ENCODE peak calls at places on chromosomes 2 and 18, in eight cellular contexts. M is adrenal gland; H is thyroid gland; R is mesendoderm; P is stimulated activated CD4-positive, alpha-beta T cell treated with anti-CD3 and anti-CD28 coated beads, Interleukin-15, amount 100 ng/mL, for 24 hours; V is cardiac fibroblast; T is CD8-positive, alpha-beta T cell; A is NCI-H2029 treated with DMSO at 0.1 percent for 48 hours. G is an unnamed sample.

GRCh38 chr2:67256892-67257291 is 140.2 kb upstream of the ETAA1 start:
- DNase-seq in M (no peak), H (no peak), R (no peak), P (no peak), V (peak; percentile 5), T (no peak), A (no peak), G (no peak)

GRCh38 chr18:79525556-79526467 is 130.1 kb downstream of the NFATC1 start:
- DNase-seq in M (no peak), H (peak; percentile 55), R (no peak), P (no peak), V (peak; percentile 47), T (no peak), A (no peak), G (no peak)

GRCh38 chr18:23982154-23983071 is 32.1 kb upstream of the TTC39C start:
- DNase-seq in M (peak; percentile 85), H (no peak), R (no peak), P (no peak), V (peak; percentile 83), T (no peak), A (no peak), G (no peak)

GRCh38 chr2:99821572-99822369 is 320.6 kb downstream of the AFF3 start:
- DNase-seq in M (no peak), H (no peak), R (peak; percentile 65), P (no peak), V (peak; percentile 11), T (no peak), A (no peak), G (no peak)

GRCh38 chr2:105641389-105641811 is 103.3 kb upstream of the NCK2 start:
- DNase-seq in M (peak; percentile 42), H (no peak), R (no peak), P (no peak), V (peak; percentile 21), T (no peak), A (no peak), G (no peak)

GRCh38 chr2:204505946-204506345 is 39.3 kb upstream of the PARD3B start:
- DNase-seq in M (no peak), H (no peak), R (no peak), P (no peak), V (peak; percentile 41), T (no peak), A (no peak), G (no peak)

GRCh38 chr18:5546660-5547059 is 2.9 kb upstream of the EPB41L3 start:
- DNase-seq in M (peak; percentile 48), H (no peak), R (peak; percentile 83), P (no peak), V (peak; percentile 84), T (no peak), A (no peak), G (no peak)

GRCh38 chr2:174334278-174334715 is 457 bp upstream of the SP9 start:
- DNase-seq in M (no peak), H (no peak), R (no peak), P (no peak), V (no peak), T (no peak), A (no peak), G (no peak)

GRCh38 chr2:186485576-186485870 is 537 bp upstream of the ZC3H15 start:
- DNase-seq in M (no peak), H (no peak), R (no peak), P (no peak), V (no peak), T (no peak), A (no peak), G (no peak)

GRCh38 chr2:240567137-240567871 is 980 bp upstream of the RNPEPL1 start:
- DNase-seq in M (peak; percentile 20), H (no peak), R (no peak), P (peak; percentile 47), V (no peak), T (peak; percentile 62), A (no peak), G (peak; percentile 36)